ENCODE peak calls at places on chromosomes 5 and 9, in six cellular contexts. A is neural progenitor cell, V is PC-3, J is K562, L is keratinocyte, P is GM23338. C is an unnamed sample.

GRCh38 chr5:178247481-178248456 is 15.2 kb upstream of the PHYKPL start:
- DNase-seq in V (no peak), P (peak), J (no peak), A (no peak), L (no peak), C (no peak)

GRCh38 chr9:613771-614347 is 227.6 kb upstream of the DMRT1 start:
- DNase-seq in J (peak), P (peak), A (peak), V (peak), L (no peak), C (peak)

GRCh38 chr5:172870261-172870806 is 36.3 kb downstream of the ERGIC1 start:
- DNase-seq in J (no peak), V (peak), A (no peak), P (no peak), L (peak), C (no peak)

GRCh38 chr5:136781464-136781863 is 416.1 kb upstream of the TRPC7 start:
- DNase-seq in L (no peak), J (no peak), V (peak), A (no peak), P (no peak), C (no peak)

GRCh38 chr5:148979104-148979723 is 83.6 kb downstream of the SH3TC2 start:
- DNase-seq in A (no peak), L (no peak), P (no peak), J (no peak), V (peak), C (no peak)

GRCh38 chr9:129604766-129605163 is 16.1 kb downstream of the C9orf50 start:
- DNase-seq in J (no peak), P (no peak), V (peak), L (no peak), A (no peak), C (no peak)

GRCh38 chr5:96807099-96807654 is 568 bp downstream of the ERAP1 start:
- DNase-seq in J (peak), V (peak), L (no peak), A (peak), P (peak), C (peak)

GRCh38 chr9:33447404-33448158 is at the start of gene AQP3:
- DNase-seq in P (peak), L (no peak), A (peak), J (peak), V (peak), C (peak)

GRCh38 chr9:134205636-134206316 is 41.4 kb upstream of the RNU6ATAC start:
- DNase-seq in L (no peak), P (no peak), V (no peak), J (peak), A (no peak), C (peak)

GRCh38 chr5:150498501-150498900 is 9.4 kb upstream of the NDST1 start:
- DNase-seq in P (peak), J (no peak), V (no peak), L (no peak), A (peak), C (no peak)

GRCh38 chr5:35202319-35203111 is 27.8 kb downstream of the PRLR start:
- DNase-seq in L (no peak), J (peak), P (peak), A (peak), V (peak), C (peak)

GRCh38 chr9:94979904-94980507 is 253.5 kb downstream of the AOPEP start:
- DNase-seq in P (no peak), L (no peak), V (no peak), A (no peak), J (no peak), C (no peak)

GRCh38 chr5:59187772-59188347 is 605.0 kb downstream of the RAB3C start:
- DNase-seq in A (peak), J (no peak), P (peak), V (no peak), L (no peak), C (no peak)

GRCh38 chr9:78031271-78031825 is at the start of gene GNAQ:
- DNase-seq in A (peak), P (peak), J (peak), V (peak), L (no peak), C (peak)

GRCh38 chr9:38037981-38038306 is 31.1 kb downstream of the SHB start:
- DNase-seq in P (no peak), A (no peak), V (no peak), L (no peak), J (no peak), C (no peak)
- TF ChIP-seq EZH2 in P (no peak), A (no peak), V (no peak), L (no peak), J (no peak), C (no peak)

DNA sequence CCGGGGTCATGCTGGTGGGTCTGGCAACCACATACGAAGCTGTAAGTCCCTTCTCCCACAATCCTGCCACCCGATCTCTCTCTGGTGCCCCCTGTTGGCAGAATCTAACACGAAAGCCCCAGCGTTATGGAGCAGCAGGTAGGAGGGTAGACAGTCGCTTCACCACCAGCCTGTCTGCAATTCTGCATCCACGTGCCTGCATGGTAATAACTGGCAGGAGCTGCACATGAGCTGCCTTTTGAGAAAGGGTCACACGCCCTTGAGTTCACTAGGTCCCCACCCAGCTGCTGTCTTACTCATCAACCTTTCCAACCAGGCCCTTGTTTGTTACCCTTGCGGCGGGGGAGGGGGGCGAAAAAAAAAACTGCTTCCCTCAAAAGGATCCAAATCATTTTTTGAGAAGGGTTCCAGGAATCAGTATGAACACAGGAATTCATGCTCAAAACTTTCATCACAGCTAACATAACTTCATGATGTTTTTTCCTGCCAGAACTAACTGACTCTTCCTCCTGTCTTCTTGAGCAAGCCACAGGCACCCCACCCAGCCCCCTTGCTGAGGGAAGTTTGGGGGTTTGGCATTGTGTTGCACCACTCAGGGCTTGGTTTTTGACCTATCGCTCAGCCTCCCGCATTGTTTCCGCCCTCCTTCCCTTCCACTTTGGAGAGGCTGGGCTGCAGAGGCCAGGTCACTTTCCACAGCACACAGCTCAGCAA is 19.6 kb upstream of the TMEM252 start:
- DNase-seq in J (peak), P (peak), V (peak), L (no peak), A (peak), C (peak)
- TF ChIP-seq CTCF in J (peak), P (peak), V (peak), L (peak), A (peak), C (peak)

GRCh38 chr5:64163746-64164145 is 1.9 kb upstream of the RNF180 start:
- DNase-seq in A (no peak), J (no peak), V (no peak), L (no peak), P (no peak), C (no peak)

GRCh38 chr5:64165160-64165499 is 513 bp upstream of the RNF180 start:
- DNase-seq in J (no peak), A (no peak), V (peak), L (no peak), P (peak), C (no peak)

GRCh38 chr5:64166201-64166959 is 737 bp downstream of the RNF180 start:
- DNase-seq in P (peak), A (peak), L (no peak), V (peak), J (no peak), C (no peak)

GRCh38 chr5:64164166-64164565 is 1.5 kb upstream of the RNF180 start:
- DNase-seq in A (no peak), J (no peak), L (no peak), V (peak), P (no peak), C (no peak)

DNA sequence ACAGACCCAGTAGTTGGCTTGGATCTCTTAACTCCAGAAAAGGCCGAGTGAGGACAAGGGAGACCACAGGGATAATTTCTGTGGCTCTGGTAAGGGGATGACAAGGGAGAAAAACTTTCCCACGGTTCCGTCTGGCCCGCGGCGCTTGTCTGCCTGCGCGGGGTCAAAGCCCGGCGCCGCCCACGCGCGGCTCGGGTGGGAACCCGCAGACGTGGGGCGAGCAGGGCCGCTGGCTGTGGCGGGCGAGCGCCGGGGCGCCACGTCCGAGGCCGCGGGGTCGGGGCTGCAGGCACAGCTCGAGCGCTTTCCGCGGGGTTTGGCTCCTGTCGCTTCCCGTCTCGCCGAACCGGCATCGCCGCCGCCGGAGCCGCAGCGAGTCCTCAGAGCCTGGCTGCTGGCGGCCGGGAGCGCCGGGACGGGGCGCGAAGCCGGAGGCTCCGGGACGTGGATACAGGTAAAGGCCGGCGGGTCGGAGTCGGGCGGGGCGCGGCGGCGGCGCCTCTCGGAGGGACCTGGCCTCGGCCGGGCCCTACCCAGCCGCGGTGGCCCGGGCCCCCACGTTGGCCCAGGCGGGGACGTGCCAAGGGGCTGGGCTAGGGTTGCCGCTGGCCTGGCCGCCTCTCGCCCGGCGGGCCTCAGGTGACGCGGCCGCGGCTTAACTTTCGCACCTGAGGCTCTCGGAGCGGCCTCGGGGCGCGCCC is at the start of gene RNF180:
- DNase-seq in P (peak), J (no peak), V (peak), A (peak), L (no peak), C (peak)
- TF ChIP-seq EZH2 in P (no peak), J (no peak), V (no peak), A (peak), L (no peak), C (peak)

GRCh38 chr5:79821-80220 is 12.1 kb upstream of the PLEKHG4B start:
- DNase-seq in J (no peak), P (no peak), V (no peak), L (no peak), A (no peak), C (no peak)

GRCh38 chr5:79263-79662 is 12.7 kb upstream of the PLEKHG4B start:
- DNase-seq in L (no peak), A (no peak), P (no peak), J (no peak), V (no peak), C (no peak)

GRCh38 chr5:77957-78804 is 13.8 kb upstream of the PLEKHG4B start:
- DNase-seq in V (peak), J (peak), L (no peak), P (peak), A (peak), C (peak)

GRCh38 chr5:77546-77945 is 14.4 kb upstream of the PLEKHG4B start:
- DNase-seq in P (no peak), L (no peak), V (no peak), A (no peak), J (no peak), C (no peak)

DNA sequence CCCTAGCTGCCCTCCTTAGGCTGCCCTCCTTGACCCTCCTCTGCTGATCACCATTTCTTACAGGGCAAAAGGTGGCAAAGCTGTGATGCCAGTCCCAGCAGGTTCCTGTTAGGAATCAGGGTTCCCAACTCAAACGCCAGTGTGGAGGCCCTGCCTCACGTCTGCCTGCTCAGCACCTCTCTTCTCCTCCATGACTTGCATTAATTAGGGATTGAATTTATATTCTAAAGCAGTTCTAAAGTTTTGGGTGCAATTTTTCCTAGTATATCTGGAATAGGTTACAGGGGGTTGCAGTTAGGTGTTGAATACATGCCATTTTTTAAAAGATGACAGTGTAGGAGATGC is 13.2 kb upstream of the PLEKHG4B start:
- DNase-seq in P (no peak), L (no peak), J (no peak), A (no peak), V (no peak), C (no peak)
- TF ChIP-seq CTCF in P (no peak), L (no peak), J (no peak), A (no peak), V (no peak), C (no peak)

DNA sequence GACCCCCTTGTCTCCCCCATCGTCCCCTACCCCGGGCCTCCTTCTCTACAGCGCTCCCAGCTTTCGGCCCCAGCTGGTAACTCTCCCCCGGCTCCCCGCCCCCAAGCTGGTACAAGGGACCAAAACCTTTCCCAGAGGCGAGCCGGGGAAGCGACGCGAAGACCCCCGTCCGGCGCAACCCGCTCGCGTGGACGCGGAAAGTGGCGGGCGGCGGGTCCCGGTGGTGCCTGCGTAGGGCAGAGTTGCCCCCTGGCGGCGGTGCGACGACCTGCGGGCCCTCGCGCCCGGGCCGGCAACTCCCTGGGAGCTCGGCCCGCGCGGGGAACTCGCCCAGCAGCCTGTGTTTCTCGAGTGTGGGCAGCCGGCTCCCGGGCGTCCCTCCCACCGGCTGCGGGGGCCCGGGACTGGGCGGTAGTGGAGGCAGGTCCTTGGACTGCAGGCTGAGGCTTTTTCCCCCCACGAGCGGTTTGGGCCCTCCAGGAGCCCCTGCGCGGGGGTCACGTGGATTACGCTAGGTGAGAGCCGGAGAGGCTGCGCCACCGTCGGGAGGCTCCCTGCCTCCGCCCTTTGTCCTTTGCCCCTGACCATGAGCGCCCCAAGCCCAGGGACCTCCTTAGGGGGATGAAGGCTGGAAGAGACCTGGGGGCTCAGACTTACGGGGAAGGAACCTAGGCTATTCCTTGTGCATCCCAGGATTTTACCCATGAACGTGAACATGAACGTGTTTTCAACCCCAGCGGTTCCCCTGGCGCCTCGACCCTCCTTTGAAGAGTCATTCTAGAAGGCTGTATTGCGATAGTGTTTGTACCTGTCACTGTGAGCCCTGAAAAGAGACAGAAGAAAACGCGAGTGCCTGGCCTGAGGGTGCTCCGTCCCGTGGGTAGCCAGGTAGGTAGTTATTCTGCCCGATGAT is 2.9 kb upstream of the FOXD1 start:
- DNase-seq in A (peak), V (peak), L (no peak), J (peak), P (peak), C (peak)
- TF ChIP-seq EZH2 in A (peak), V (no peak), L (no peak), J (no peak), P (peak), C (no peak)

DNA sequence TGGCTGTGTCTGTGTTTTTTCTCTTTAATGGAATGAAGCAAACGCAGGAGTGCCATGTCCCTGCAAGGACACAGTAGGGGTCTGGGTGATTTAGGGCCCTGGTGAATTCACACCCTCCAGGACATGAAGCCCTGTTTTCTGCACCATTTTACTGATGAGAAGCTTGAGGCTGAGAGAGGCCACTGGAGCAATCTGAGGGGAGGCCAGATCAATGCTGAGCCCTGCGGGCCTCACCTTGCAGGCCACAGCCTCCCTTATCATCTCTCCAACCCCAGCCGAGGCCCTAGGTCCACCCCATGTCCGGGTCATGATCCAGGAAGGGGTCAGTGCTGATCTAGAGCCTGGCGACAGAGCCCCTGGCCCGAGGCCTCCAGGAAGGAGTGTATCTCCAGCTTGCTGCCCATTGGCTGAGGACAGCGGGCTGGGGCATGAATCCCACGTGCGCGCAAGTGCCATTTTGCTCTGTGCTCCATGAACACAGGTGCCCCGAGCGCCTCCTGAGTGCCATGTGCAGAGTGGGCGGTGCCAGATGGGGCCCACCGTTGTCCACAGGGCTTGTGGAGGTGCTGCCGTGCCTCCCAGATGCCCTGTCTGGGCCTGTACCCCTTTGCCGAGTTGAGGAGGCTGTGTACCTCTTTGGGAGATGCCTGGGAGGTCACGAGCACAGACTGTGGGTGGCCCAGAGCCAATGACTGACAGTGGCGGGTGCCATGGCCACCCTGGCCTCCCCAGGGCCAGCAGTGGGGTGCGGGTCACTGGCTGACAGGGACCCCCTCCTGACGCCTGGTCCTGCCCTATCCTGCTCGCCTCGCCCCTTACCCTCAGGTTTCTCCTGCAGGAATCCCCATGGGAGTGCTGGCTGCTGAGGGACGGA is 32.3 kb upstream of the LPCAT1 start:
- DNase-seq in P (no peak), V (no peak), J (no peak), A (no peak), L (no peak), C (no peak)
- TF ChIP-seq CTCF in P (no peak), V (no peak), J (no peak), A (no peak), L (no peak), C (no peak)